ENCODE peak calls at places on chromosomes 7 and 10, in eight cellular contexts. T is endothelial cell of umbilical vein, S is K562, W is H1, X is A549, V is HCT116, M is HepG2, E is GM12878. Z is an unnamed sample.

GRCh38 chr7:106560482-106560881 is 100.5 kb downstream of the CCDC71L start:
- DNase-seq in T (no peak), S (no peak), W (no peak), X (no peak), V (no peak), M (no peak), E (no peak), Z (no peak)

GRCh38 chr10:70551971-70552422 is 50.5 kb downstream of the PRF1 start:
- DNase-seq in T (no peak), S (no peak), W (no peak), X (no peak), V (no peak), M (peak; percentile 80), E (no peak), Z (no peak)

GRCh38 chr10:91880310-91880709 is 29.0 kb downstream of the FGFBP3 start:
- DNase-seq in T (no peak), S (no peak), W (no peak), X (peak; percentile 29), V (no peak), M (no peak), E (no peak), Z (peak; percentile 41)

GRCh38 chr7:63887031-63887430 is 111.6 kb upstream of the ZNF722 start:
- DNase-seq in T (no peak), S (no peak), W (no peak), X (no peak), V (no peak), M (no peak), E (no peak), Z (no peak)

GRCh38 chr10:120971671-120972070 is 120.5 kb downstream of the WDR11 start:
- DNase-seq in T (no peak), S (no peak), W (no peak), X (no peak), V (no peak), M (no peak), E (no peak), Z (no peak)

GRCh38 chr10:65017523-65017922 is 1496.3 kb downstream of the REEP3 start:
- DNase-seq in T (no peak), S (peak; percentile 5), W (no peak), X (no peak), V (no peak), M (no peak), E (no peak), Z (peak; percentile 37)

GRCh38 chr7:106683941-106684340 is 23.0 kb upstream of the CCDC71L start:
- DNase-seq in T (no peak), S (no peak), W (no peak), X (no peak), V (no peak), M (no peak), E (no peak), Z (no peak)

GRCh38 chr10:48518412-48518811 is 86.5 kb downstream of the ARHGAP22 start:
- DNase-seq in T (no peak), S (no peak), W (no peak), X (no peak), V (no peak), M (no peak), E (no peak), Z (no peak)

GRCh38 chr7:136325578-136325977 is 348.4 kb upstream of the MTPN start:
- DNase-seq in T (no peak), S (no peak), W (no peak), X (no peak), V (no peak), M (no peak), E (no peak), Z (no peak)

GRCh38 chr7:130951976-130952313 is 217.9 kb upstream of the KLF14 start:
- DNase-seq in T (no peak), S (no peak), W (no peak), X (no peak), V (no peak), M (no peak), E (no peak), Z (no peak)

GRCh38 chr10:27779462-27779861 is 33.8 kb upstream of the MKX start:
- DNase-seq in T (no peak), S (no peak), W (no peak), X (no peak), V (no peak), M (no peak), E (no peak), Z (no peak)

DNA sequence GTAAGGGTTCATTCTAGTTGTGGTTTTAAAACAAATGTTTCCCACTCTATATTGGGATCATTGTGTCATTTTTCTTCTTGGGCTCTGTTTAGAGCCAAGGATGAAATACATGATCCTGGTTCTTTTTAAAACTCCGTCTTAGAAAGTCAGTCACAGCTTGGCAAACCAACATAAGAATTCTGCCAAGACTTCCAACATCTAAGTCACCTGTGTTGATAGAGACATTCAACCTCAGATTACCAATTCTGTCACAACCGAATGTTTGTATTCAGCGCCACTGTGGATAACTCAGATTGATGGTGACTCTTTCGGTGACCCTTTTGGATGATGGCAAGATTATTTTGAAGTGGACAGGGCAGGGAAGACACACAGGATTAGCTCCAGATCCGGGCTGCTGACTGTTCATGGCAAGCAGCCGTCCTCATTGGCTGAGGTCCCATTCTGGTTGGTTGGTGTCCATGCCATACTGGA is 255.4 kb downstream of the ARHGAP21 start:
- DNase-seq in T (no peak), S (no peak), W (no peak), X (no peak), V (no peak), M (no peak), E (no peak), Z (no peak)
- TF ChIP-seq MAX in T (no peak), S (no peak), W (no peak), X (no peak), V (no peak), M (no peak), E (no peak), Z (no peak)

DNA sequence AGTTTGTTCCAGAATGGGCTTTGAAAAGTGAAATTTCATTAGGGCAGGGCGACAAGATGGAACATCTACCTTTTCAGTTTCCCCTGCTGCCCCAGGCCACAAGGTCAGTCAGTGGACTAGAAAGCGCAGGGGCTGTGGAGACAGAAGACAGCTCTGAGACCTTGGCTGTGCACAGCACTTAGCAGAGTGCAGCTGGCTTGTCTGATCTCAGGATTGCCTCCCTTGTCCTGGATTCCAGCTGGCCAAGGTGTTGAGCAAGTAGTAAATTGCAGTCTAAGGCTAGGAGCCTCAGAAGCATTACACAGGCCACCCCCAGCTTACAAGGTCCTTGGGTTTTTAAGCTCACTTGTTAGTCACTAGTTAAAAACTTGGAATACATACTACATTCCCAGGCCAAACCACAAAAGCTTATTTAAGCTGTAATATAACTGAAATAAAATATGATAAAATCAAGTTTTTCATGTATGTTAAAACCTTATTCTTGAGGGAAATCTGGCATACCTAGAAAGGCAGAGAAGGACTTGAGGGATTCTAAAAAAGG is 67.3 kb upstream of the NPY start:
- DNase-seq in T (no peak), S (no peak), W (no peak), X (no peak), V (no peak), M (no peak), E (no peak), Z (no peak)
- TF ChIP-seq MAX in T (no peak), S (no peak), W (no peak), X (no peak), V (no peak), M (no peak), E (no peak), Z (no peak)

GRCh38 chr7:158026636-158027265 is 560.9 kb downstream of the PTPRN2 start:
- DNase-seq in T (no peak), S (no peak), W (no peak), X (no peak), V (no peak), M (no peak), E (no peak), Z (no peak)
- TF ChIP-seq MAX in T (no peak), S (no peak), W (no peak), X (no peak), V (no peak), M (no peak), E (no peak), Z (no peak)

DNA sequence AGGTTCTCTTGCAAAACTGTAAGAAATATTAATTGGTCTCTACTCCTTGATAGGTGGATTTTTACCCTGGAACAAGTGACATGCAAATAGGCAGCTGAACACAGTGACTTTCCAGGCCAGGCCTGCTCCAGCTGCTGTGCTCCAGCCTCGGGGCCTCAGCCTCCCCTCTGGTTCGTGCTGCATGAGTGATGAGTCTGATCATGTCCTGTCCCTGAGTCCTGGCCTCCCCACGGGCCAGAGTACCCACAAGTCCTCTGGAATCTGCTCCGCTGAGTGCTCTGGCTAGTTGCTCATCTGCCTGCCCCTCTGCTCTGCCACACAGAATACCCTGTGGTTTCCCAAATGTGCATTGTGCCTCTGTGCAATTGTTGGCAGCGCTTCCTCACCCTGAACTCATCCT is 80.1 kb upstream of the PDZD8 start:
- DNase-seq in T (no peak), S (no peak), W (no peak), X (no peak), V (no peak), M (no peak), E (no peak), Z (no peak)
- TF ChIP-seq MAX in T (no peak), S (no peak), W (no peak), X (no peak), V (no peak), M (no peak), E (no peak), Z (no peak)

GRCh38 chr7:96321670-96322372 is at the start of gene SLC25A13:
- DNase-seq in T (peak; percentile 81), S (peak; percentile 99), W (peak; percentile 88), X (peak; percentile 92), V (peak; percentile 75), M (peak; percentile 86), E (peak; percentile 40), Z (peak; percentile 94)
- TF ChIP-seq MAX in T (peak; percentile 93), S (peak; percentile 98), W (peak; percentile 95), X (peak; percentile 95), V (peak; percentile 97), M (peak; percentile 99), E (peak; percentile 92), Z (peak; percentile 97)

Z was measured in NB4.